ENCODE peak calls at places on chromosomes 3 and 15, in ten cellular contexts. X is T-helper 9 cell; O is M059J; P is T-helper 1 cell; I is RCC 7860; S is midbrain; H is activated T-helper 9 cell treated with anti-CD3 and anti-CD28 coated beads, Interleukin-2, amount 50 U/mL, for 16 hours; Q is breast epithelium; R is pancreas; E is activated CD4-positive, alpha-beta T cell treated with anti-CD3 and anti-CD28 coated beads, Interleukin-2, amount 50 U/mL, for 24 hours. B is an unnamed sample.
A peak's percentile ranks its signal among the peaks of the same experiment; 100 is the strongest.

GRCh38 chr3:150248116-150248864 is 159.8 kb upstream of the TSC22D2 start:
- DNase-seq in X (no peak), O (peak; percentile 88), P (no peak), I (peak; percentile 95), S (no peak), H (no peak), Q (no peak), R (no peak), E (no peak), B (peak; percentile 97)

GRCh38 chr15:92848852-92849598 is 51.1 kb upstream of the CHD2 start:
- DNase-seq in X (peak; percentile 9), O (no peak), P (peak; percentile 76), I (no peak), S (no peak), H (no peak), Q (no peak), R (no peak), E (peak; percentile 40), B (no peak)

GRCh38 chr15:76337739-76338554 is 1.4 kb downstream of the ISL2 start:
- DNase-seq in X (no peak), O (no peak), P (peak; percentile 43), I (no peak), S (no peak), H (no peak), Q (no peak), R (no peak), E (no peak), B (no peak)

GRCh38 chr15:62803856-62804400 is 238.6 kb upstream of the TPM1 start:
- DNase-seq in X (no peak), O (no peak), P (no peak), I (no peak), S (no peak), H (no peak), Q (no peak), R (no peak), E (no peak), B (no peak)

GRCh38 chr3:88984266-88984665 is 123.2 kb upstream of the EPHA3 start:
- DNase-seq in X (no peak), O (no peak), P (no peak), I (no peak), S (no peak), H (no peak), Q (no peak), R (no peak), E (no peak), B (no peak)

GRCh38 chr15:70341566-70341965 is 243.8 kb upstream of the TLE3 start:
- DNase-seq in X (no peak), O (no peak), P (no peak), I (no peak), S (no peak), H (no peak), Q (peak; percentile 6), R (no peak), E (no peak), B (no peak)

GRCh38 chr3:155362808-155363689 is 69.6 kb upstream of the STRIT1 start:
- DNase-seq in X (no peak), O (peak; percentile 8), P (no peak), I (no peak), S (no peak), H (no peak), Q (no peak), R (no peak), E (no peak), B (no peak)

GRCh38 chr15:89627256-89627970 is 27.9 kb downstream of the KIF7 start:
- DNase-seq in X (no peak), O (no peak), P (no peak), I (no peak), S (no peak), H (no peak), Q (no peak), R (no peak), E (no peak), B (no peak)

GRCh38 chr3:4343258-4343657 is 40.1 kb downstream of the SETMAR start:
- DNase-seq in X (no peak), O (peak; percentile 80), P (no peak), I (no peak), S (no peak), H (no peak), Q (no peak), R (no peak), E (no peak), B (peak; percentile 48)

GRCh38 chr3:138426211-138426610 is 8.2 kb upstream of the ESYT3 start:
- DNase-seq in X (no peak), O (peak; percentile 39), P (no peak), I (no peak), S (peak; percentile 8), H (no peak), Q (no peak), R (no peak), E (no peak), B (no peak)

GRCh38 chr3:169629895-169630294 is 33.6 kb downstream of the MECOM start:
- DNase-seq in X (no peak), O (no peak), P (no peak), I (no peak), S (no peak), H (no peak), Q (no peak), R (no peak), E (no peak), B (no peak)

GRCh38 chr15:51864408-51865056 is 35.1 kb downstream of the TMOD3 start:
- DNase-seq in X (no peak), O (peak; percentile 50), P (no peak), I (peak; percentile 15), S (no peak), H (no peak), Q (no peak), R (no peak), E (peak; percentile 30), B (peak; percentile 46)

GRCh38 chr15:44101944-44102343 is 93.1 kb downstream of the FRMD5 start:
- DNase-seq in X (no peak), O (peak; percentile 90), P (no peak), I (peak; percentile 90), S (no peak), H (no peak), Q (no peak), R (no peak), E (no peak), B (peak; percentile 56)

GRCh38 chr15:66184936-66185790 is 68.4 kb downstream of the MEGF11 start:
- DNase-seq in X (no peak), O (no peak), P (no peak), I (no peak), S (no peak), H (no peak), Q (no peak), R (no peak), E (no peak), B (no peak)

GRCh38 chr15:38050988-38051387 is 116.5 kb downstream of the TMCO5A start:
- DNase-seq in X (no peak), O (no peak), P (no peak), I (no peak), S (no peak), H (no peak), Q (no peak), R (no peak), E (no peak), B (no peak)

GRCh38 chr15:32104061-32104980 is 74.0 kb downstream of the CHRNA7 start:
- DNase-seq in X (no peak), O (no peak), P (no peak), I (no peak), S (no peak), H (no peak), Q (no peak), R (no peak), E (no peak), B (no peak)

GRCh38 chr3:48215876-48216275 is 7.4 kb upstream of the CAMP start:
- DNase-seq in X (no peak), O (no peak), P (no peak), I (no peak), S (peak; percentile 67), H (no peak), Q (no peak), R (no peak), E (no peak), B (no peak)

GRCh38 chr3:66473637-66474036 is 27.2 kb downstream of the LRIG1 start:
- DNase-seq in X (no peak), O (peak; percentile 37), P (no peak), I (no peak), S (no peak), H (no peak), Q (no peak), R (no peak), E (peak; percentile 41), B (no peak)

GRCh38 chr3:50675179-50676030 is 678 bp downstream of the DOCK3 start:
- DNase-seq in X (peak; percentile 44), O (peak; percentile 18), P (peak; percentile 37), I (no peak), S (peak; percentile 78), H (peak; percentile 51), Q (no peak), R (peak; percentile 11), E (peak; percentile 27), B (no peak)

GRCh38 chr15:69855601-69856000 is 242.1 kb downstream of the TLE3 start:
- DNase-seq in X (no peak), O (peak; percentile 71), P (no peak), I (no peak), S (no peak), H (no peak), Q (no peak), R (no peak), E (no peak), B (no peak)

GRCh38 chr3:48851407-48851806 is 3.7 kb upstream of the PRKAR2A start:
- DNase-seq in X (no peak), O (peak; percentile 31), P (no peak), I (no peak), S (peak; percentile 45), H (no peak), Q (no peak), R (no peak), E (no peak), B (no peak)

GRCh38 chr15:90295270-90295648 is 29.8 kb downstream of the NGRN start:
- DNase-seq in X (no peak), O (no peak), P (no peak), I (no peak), S (no peak), H (no peak), Q (no peak), R (no peak), E (no peak), B (no peak)

GRCh38 chr3:83033123-83033522 is 1271.7 kb upstream of the GBE1 start:
- DNase-seq in X (no peak), O (no peak), P (no peak), I (no peak), S (no peak), H (no peak), Q (no peak), R (no peak), E (no peak), B (no peak)